ENCODE peak calls at places on chromosomes 2 and 18, in four cellular contexts. One of them, this sample, is unnamed.

GRCh38 chr2:54318810-54319209 is 62.8 kb upstream of the TSPYL6 start:
- DNase-seq in fibroblast of the conjunctiva: no peak
- DNase-seq in T-helper 2 cell: no peak
- DNase-seq in omental fat pad: no peak
- DNase-seq in this sample: no peak

GRCh38 chr2:133811409-133812125 is 243.3 kb upstream of the NCKAP5 start:
- DNase-seq in fibroblast of the conjunctiva: no peak
- DNase-seq in T-helper 2 cell: no peak
- DNase-seq in omental fat pad: no peak
- DNase-seq in this sample: no peak

GRCh38 chr18:57915848-57916596 is 112.9 kb upstream of the ATP8B1 start:
- DNase-seq in fibroblast of the conjunctiva: no peak
- DNase-seq in T-helper 2 cell: no peak
- DNase-seq in omental fat pad: no peak
- DNase-seq in this sample: no peak

GRCh38 chr2:37201766-37202165 is 5.5 kb downstream of the CEBPZOS start:
- DNase-seq in fibroblast of the conjunctiva: no peak
- DNase-seq in T-helper 2 cell: no peak
- DNase-seq in omental fat pad: no peak
- DNase-seq in this sample: no peak

GRCh38 chr18:62939925-62940324 is 224.6 kb downstream of the PHLPP1 start:
- DNase-seq in fibroblast of the conjunctiva: no peak
- DNase-seq in T-helper 2 cell: no peak
- DNase-seq in omental fat pad: no peak
- DNase-seq in this sample: no peak

GRCh38 chr2:200603972-200604371 is 18.2 kb downstream of the AOX1 start:
- DNase-seq in fibroblast of the conjunctiva: no peak
- DNase-seq in T-helper 2 cell: no peak
- DNase-seq in omental fat pad: no peak
- DNase-seq in this sample: no peak

GRCh38 chr18:318791-319291 is 51.0 kb upstream of the THOC1 start:
- DNase-seq in fibroblast of the conjunctiva: no peak
- DNase-seq in T-helper 2 cell: no peak
- DNase-seq in omental fat pad: no peak
- DNase-seq in this sample: no peak

GRCh38 chr18:9742588-9743131 is 34.6 kb downstream of the RAB31 start:
- DNase-seq in fibroblast of the conjunctiva: no peak
- DNase-seq in T-helper 2 cell: no peak
- DNase-seq in omental fat pad: no peak
- DNase-seq in this sample: no peak

GRCh38 chr2:234422242-234422641 is 74.6 kb downstream of the ARL4C start:
- DNase-seq in fibroblast of the conjunctiva: peak; percentile 78
- DNase-seq in T-helper 2 cell: peak; percentile 10
- DNase-seq in omental fat pad: no peak
- DNase-seq in this sample: peak; percentile 81

GRCh38 chr2:223166215-223166493 is 114.2 kb downstream of the KCNE4 start:
- DNase-seq in fibroblast of the conjunctiva: no peak
- DNase-seq in T-helper 2 cell: no peak
- DNase-seq in omental fat pad: no peak
- DNase-seq in this sample: no peak

GRCh38 chr2:67516899-67517530 is 119.9 kb downstream of the ETAA1 start:
- DNase-seq in fibroblast of the conjunctiva: peak; percentile 12
- DNase-seq in T-helper 2 cell: no peak
- DNase-seq in omental fat pad: no peak
- DNase-seq in this sample: peak; percentile 72

GRCh38 chr2:5164806-5165525 is 527.2 kb upstream of the SOX11 start:
- DNase-seq in fibroblast of the conjunctiva: peak; percentile 26
- DNase-seq in T-helper 2 cell: no peak
- DNase-seq in omental fat pad: no peak
- DNase-seq in this sample: peak; percentile 20

GRCh38 chr2:239806276-239806675 is 218.9 kb downstream of the NDUFA10 start:
- DNase-seq in fibroblast of the conjunctiva: no peak
- DNase-seq in T-helper 2 cell: no peak
- DNase-seq in omental fat pad: no peak
- DNase-seq in this sample: no peak

GRCh38 chr18:48831113-48831759 is 119.5 kb downstream of the SMAD7 start:
- DNase-seq in fibroblast of the conjunctiva: no peak
- DNase-seq in T-helper 2 cell: no peak
- DNase-seq in omental fat pad: peak; percentile 9
- DNase-seq in this sample: no peak

GRCh38 chr2:71578665-71579371 is 125.5 kb downstream of the DYSF start:
- DNase-seq in fibroblast of the conjunctiva: no peak
- DNase-seq in T-helper 2 cell: no peak
- DNase-seq in omental fat pad: no peak
- DNase-seq in this sample: peak; percentile 3

GRCh38 chr18:61606068-61606660 is 272.9 kb downstream of the CDH20 start:
- DNase-seq in fibroblast of the conjunctiva: no peak
- DNase-seq in T-helper 2 cell: no peak
- DNase-seq in omental fat pad: no peak
- DNase-seq in this sample: no peak

GRCh38 chr2:30421026-30421425 is 26.0 kb upstream of the LCLAT1 start:
- DNase-seq in fibroblast of the conjunctiva: no peak
- DNase-seq in T-helper 2 cell: no peak
- DNase-seq in omental fat pad: no peak
- DNase-seq in this sample: no peak

GRCh38 chr2:194883711-194884110 is 773.3 kb upstream of the SLC39A10 start:
- DNase-seq in fibroblast of the conjunctiva: no peak
- DNase-seq in T-helper 2 cell: no peak
- DNase-seq in omental fat pad: no peak
- DNase-seq in this sample: no peak

GRCh38 chr2:236607471-236608307 is 38.1 kb downstream of the ACKR3 start:
- DNase-seq in fibroblast of the conjunctiva: peak; percentile 12
- DNase-seq in T-helper 2 cell: peak; percentile 7
- DNase-seq in omental fat pad: no peak
- DNase-seq in this sample: peak; percentile 10

GRCh38 chr2:180524458-180524857 is 455.9 kb upstream of the UBE2E3 start:
- DNase-seq in fibroblast of the conjunctiva: no peak
- DNase-seq in T-helper 2 cell: no peak
- DNase-seq in omental fat pad: no peak
- DNase-seq in this sample: no peak

GRCh38 chr2:230715201-230715600 is 2.6 kb downstream of the CAB39 start:
- DNase-seq in fibroblast of the conjunctiva: no peak
- DNase-seq in T-helper 2 cell: no peak
- DNase-seq in omental fat pad: no peak
- DNase-seq in this sample: no peak

GRCh38 chr2:160111951-160112798 is 49.8 kb upstream of the PLA2R1 start:
- DNase-seq in fibroblast of the conjunctiva: no peak
- DNase-seq in T-helper 2 cell: no peak
- DNase-seq in omental fat pad: no peak
- DNase-seq in this sample: no peak

GRCh38 chr18:40366521-40366920 is 1588.5 kb upstream of the PIK3C3 start:
- DNase-seq in fibroblast of the conjunctiva: no peak
- DNase-seq in T-helper 2 cell: no peak
- DNase-seq in omental fat pad: no peak
- DNase-seq in this sample: no peak

GRCh38 chr2:64602436-64602835 is 51.3 kb downstream of the SERTAD2 start:
- DNase-seq in fibroblast of the conjunctiva: no peak
- DNase-seq in T-helper 2 cell: no peak
- DNase-seq in omental fat pad: no peak
- DNase-seq in this sample: no peak

GRCh38 chr2:127170452-127171197 is 49.5 kb downstream of the CYP27C1 start:
- DNase-seq in fibroblast of the conjunctiva: no peak
- DNase-seq in T-helper 2 cell: no peak
- DNase-seq in omental fat pad: no peak
- DNase-seq in this sample: no peak

GRCh38 chr18:79556829-79557585 is 122.6 kb upstream of the CTDP1 start:
- DNase-seq in fibroblast of the conjunctiva: no peak
- DNase-seq in T-helper 2 cell: no peak
- DNase-seq in omental fat pad: peak; percentile 19
- DNase-seq in this sample: no peak

GRCh38 chr2:139218181-139218580 is 438.0 kb upstream of the NXPH2 start:
- DNase-seq in fibroblast of the conjunctiva: no peak
- DNase-seq in T-helper 2 cell: no peak
- DNase-seq in omental fat pad: no peak
- DNase-seq in this sample: no peak

GRCh38 chr2:235358981-235359471 is 134.8 kb upstream of the AGAP1 start:
- DNase-seq in fibroblast of the conjunctiva: no peak
- DNase-seq in T-helper 2 cell: no peak
- DNase-seq in omental fat pad: no peak
- DNase-seq in this sample: no peak

GRCh38 chr2:174931724-174932123 is 73.5 kb downstream of the CHN1 start:
- DNase-seq in fibroblast of the conjunctiva: no peak
- DNase-seq in T-helper 2 cell: no peak
- DNase-seq in omental fat pad: no peak
- DNase-seq in this sample: no peak

GRCh38 chr2:177038772-177039484 is 173.7 kb upstream of the HNRNPA3 start:
- DNase-seq in fibroblast of the conjunctiva: no peak
- DNase-seq in T-helper 2 cell: no peak
- DNase-seq in omental fat pad: no peak
- DNase-seq in this sample: no peak